ENCODE peak calls at places on chromosomes 11 and 22, in five cellular contexts. One of them, this sample, is unnamed. For H3K4me1, the result is how much of the 10 kb centered on the place peaks cover.

GRCh38 chr11:110085255-110085838 is 7.8 kb upstream of the ZC3H12C start:
- DNase-seq in NT2/D1: no peak
- DNase-seq in cardiac muscle cell: no peak
- DNase-seq in CD8-positive, alpha-beta memory T cell: no peak
- DNase-seq in effector memory CD4-positive, alpha-beta T cell: no peak
- DNase-seq in this sample: no peak

GRCh38 chr11:73310076-73310475 is 2.0 kb downstream of the ARHGEF17 start:
- DNase-seq in NT2/D1: no peak
- DNase-seq in cardiac muscle cell: no peak
- DNase-seq in CD8-positive, alpha-beta memory T cell: no peak
- DNase-seq in effector memory CD4-positive, alpha-beta T cell: no peak
- DNase-seq in this sample: peak

GRCh38 chr22:39369186-39369585 is 19.4 kb downstream of the SYNGR1 start:
- DNase-seq in effector memory CD4-positive, alpha-beta T cell: no peak
- DNase-seq in CD8-positive, alpha-beta memory T cell: no peak
- DNase-seq in NT2/D1: no peak
- DNase-seq in cardiac muscle cell: no peak
- DNase-seq in this sample: no peak

GRCh38 chr11:68191661-68192579 is 21.2 kb downstream of the KMT5B start:
- DNase-seq in NT2/D1: no peak
- DNase-seq in cardiac muscle cell: no peak
- DNase-seq in effector memory CD4-positive, alpha-beta T cell: no peak
- DNase-seq in CD8-positive, alpha-beta memory T cell: no peak
- DNase-seq in this sample: no peak

GRCh38 chr11:82718841-82719240 is 14.8 kb downstream of the FAM181B start:
- DNase-seq in effector memory CD4-positive, alpha-beta T cell: no peak
- DNase-seq in NT2/D1: no peak
- DNase-seq in CD8-positive, alpha-beta memory T cell: no peak
- DNase-seq in cardiac muscle cell: no peak
- DNase-seq in this sample: no peak

GRCh38 chr11:33635161-33635560 is 65.5 kb downstream of the C11orf91 start:
- DNase-seq in cardiac muscle cell: no peak
- DNase-seq in effector memory CD4-positive, alpha-beta T cell: no peak
- DNase-seq in NT2/D1: no peak
- DNase-seq in CD8-positive, alpha-beta memory T cell: no peak
- DNase-seq in this sample: no peak

GRCh38 chr11:70611166-70611565 is 212.8 kb downstream of the CTTN start:
- DNase-seq in NT2/D1: no peak
- DNase-seq in cardiac muscle cell: no peak
- DNase-seq in CD8-positive, alpha-beta memory T cell: no peak
- DNase-seq in effector memory CD4-positive, alpha-beta T cell: no peak
- DNase-seq in this sample: no peak

GRCh38 chr22:32205974-32206773 is 1.3 kb upstream of the RFPL2 start:
- DNase-seq in effector memory CD4-positive, alpha-beta T cell: no peak
- DNase-seq in CD8-positive, alpha-beta memory T cell: no peak
- DNase-seq in cardiac muscle cell: no peak
- DNase-seq in NT2/D1: no peak
- DNase-seq in this sample: no peak

GRCh38 chr11:133656100-133656635 is 123.9 kb upstream of the OPCML start:
- DNase-seq in NT2/D1: no peak
- DNase-seq in cardiac muscle cell: no peak
- DNase-seq in effector memory CD4-positive, alpha-beta T cell: no peak
- DNase-seq in CD8-positive, alpha-beta memory T cell: no peak
- DNase-seq in this sample: no peak

GRCh38 chr11:107496011-107496410 is 38.4 kb upstream of the CWF19L2 start:
- DNase-seq in effector memory CD4-positive, alpha-beta T cell: no peak
- DNase-seq in CD8-positive, alpha-beta memory T cell: no peak
- DNase-seq in NT2/D1: no peak
- DNase-seq in cardiac muscle cell: no peak
- DNase-seq in this sample: no peak

GRCh38 chr11:69009441-69010211 is 3.4 kb downstream of the MRGPRF start:
- DNase-seq in CD8-positive, alpha-beta memory T cell: no peak
- DNase-seq in cardiac muscle cell: no peak
- DNase-seq in effector memory CD4-positive, alpha-beta T cell: no peak
- DNase-seq in NT2/D1: no peak
- DNase-seq in this sample: peak

GRCh38 chr11:58616594-58616993 is 5.9 kb upstream of the CNTF start:
- DNase-seq in cardiac muscle cell: no peak
- DNase-seq in effector memory CD4-positive, alpha-beta T cell: no peak
- DNase-seq in CD8-positive, alpha-beta memory T cell: no peak
- DNase-seq in NT2/D1: no peak
- DNase-seq in this sample: no peak

GRCh38 chr11:115528217-115528616 is 24.0 kb upstream of the CADM1 start:
- DNase-seq in CD8-positive, alpha-beta memory T cell: no peak
- DNase-seq in NT2/D1: no peak
- DNase-seq in cardiac muscle cell: no peak
- DNase-seq in effector memory CD4-positive, alpha-beta T cell: no peak
- DNase-seq in this sample: no peak

GRCh38 chr11:68206211-68206610 is 6.9 kb downstream of the KMT5B start:
- DNase-seq in effector memory CD4-positive, alpha-beta T cell: no peak
- DNase-seq in NT2/D1: peak
- DNase-seq in cardiac muscle cell: peak
- DNase-seq in CD8-positive, alpha-beta memory T cell: no peak
- DNase-seq in this sample: no peak

GRCh38 chr11:75325713-75326438 is 25.6 kb downstream of the ARRB1 start:
- DNase-seq in cardiac muscle cell: no peak
- DNase-seq in effector memory CD4-positive, alpha-beta T cell: no peak
- DNase-seq in NT2/D1: no peak
- DNase-seq in CD8-positive, alpha-beta memory T cell: no peak
- DNase-seq in this sample: peak

GRCh38 chr22:28930357-28931007 is 47.1 kb downstream of the ZNRF3 start:
- DNase-seq in NT2/D1: no peak
- DNase-seq in effector memory CD4-positive, alpha-beta T cell: no peak
- DNase-seq in cardiac muscle cell: no peak
- DNase-seq in CD8-positive, alpha-beta memory T cell: no peak
- DNase-seq in this sample: peak

GRCh38 chr11:34191592-34191991 is 86.2 kb downstream of the NAT10 start:
- DNase-seq in CD8-positive, alpha-beta memory T cell: no peak
- DNase-seq in cardiac muscle cell: no peak
- DNase-seq in NT2/D1: no peak
- DNase-seq in effector memory CD4-positive, alpha-beta T cell: no peak
- DNase-seq in this sample: no peak

GRCh38 chr11:108836541-108836940 is 171.7 kb downstream of the DDX10 start:
- DNase-seq in CD8-positive, alpha-beta memory T cell: no peak
- DNase-seq in cardiac muscle cell: no peak
- DNase-seq in effector memory CD4-positive, alpha-beta T cell: no peak
- DNase-seq in NT2/D1: no peak
- DNase-seq in this sample: no peak

GRCh38 chr11:33959855-33960400 is 68.1 kb upstream of the LMO2 start:
- DNase-seq in CD8-positive, alpha-beta memory T cell: no peak
- DNase-seq in NT2/D1: no peak
- DNase-seq in effector memory CD4-positive, alpha-beta T cell: no peak
- DNase-seq in cardiac muscle cell: no peak
- DNase-seq in this sample: no peak

GRCh38 chr22:49577168-49578060 is 250.3 kb downstream of the BRD1 start:
- DNase-seq in CD8-positive, alpha-beta memory T cell: no peak
- DNase-seq in cardiac muscle cell: no peak
- DNase-seq in NT2/D1: no peak
- DNase-seq in effector memory CD4-positive, alpha-beta T cell: no peak
- DNase-seq in this sample: peak

GRCh38 chr11:79440451-79441158 is at the start of gene TENM4:
- DNase-seq in effector memory CD4-positive, alpha-beta T cell: no peak
- DNase-seq in NT2/D1: peak
- DNase-seq in CD8-positive, alpha-beta memory T cell: no peak
- DNase-seq in cardiac muscle cell: peak
- DNase-seq in this sample: peak

GRCh38 chr11:111081021-111081511 is 164.5 kb upstream of the POU2AF2 start:
- DNase-seq in effector memory CD4-positive, alpha-beta T cell: no peak
- DNase-seq in NT2/D1: no peak
- DNase-seq in CD8-positive, alpha-beta memory T cell: no peak
- DNase-seq in cardiac muscle cell: peak
- DNase-seq in this sample: no peak

GRCh38 chr11:121797496-121797895 is 318.5 kb downstream of the BLID start:
- DNase-seq in CD8-positive, alpha-beta memory T cell: no peak
- DNase-seq in NT2/D1: no peak
- DNase-seq in effector memory CD4-positive, alpha-beta T cell: no peak
- DNase-seq in cardiac muscle cell: no peak
- DNase-seq in this sample: no peak

GRCh38 chr11:107526197-107526596 is 39.3 kb downstream of the ALKBH8 start:
- DNase-seq in effector memory CD4-positive, alpha-beta T cell: no peak
- DNase-seq in cardiac muscle cell: no peak
- DNase-seq in NT2/D1: no peak
- DNase-seq in CD8-positive, alpha-beta memory T cell: no peak
- DNase-seq in this sample: no peak

GRCh38 chr11:57586711-57587110 is 10.8 kb upstream of the SERPING1 start:
- DNase-seq in CD8-positive, alpha-beta memory T cell: no peak
- DNase-seq in cardiac muscle cell: no peak
- DNase-seq in NT2/D1: no peak
- DNase-seq in effector memory CD4-positive, alpha-beta T cell: no peak
- DNase-seq in this sample: no peak

GRCh38 chr22:18096823-18097222 is 13.8 kb upstream of the TUBA8 start:
- DNase-seq in CD8-positive, alpha-beta memory T cell: no peak
- DNase-seq in effector memory CD4-positive, alpha-beta T cell: no peak
- DNase-seq in NT2/D1: no peak
- DNase-seq in cardiac muscle cell: no peak
- DNase-seq in this sample: no peak

GRCh38 chr22:35777335-35777975 is 59.8 kb downstream of the APOL5 start:
- DNase-seq in effector memory CD4-positive, alpha-beta T cell: no peak
- DNase-seq in cardiac muscle cell: no peak
- DNase-seq in NT2/D1: no peak
- DNase-seq in CD8-positive, alpha-beta memory T cell: no peak
- DNase-seq in this sample: no peak

GRCh38 chr11:87421422-87421821 is 383.7 kb downstream of the TMEM135 start:
- DNase-seq in NT2/D1: peak
- DNase-seq in effector memory CD4-positive, alpha-beta T cell: no peak
- DNase-seq in CD8-positive, alpha-beta memory T cell: no peak
- DNase-seq in cardiac muscle cell: peak
- DNase-seq in this sample: no peak

GRCh38 chr11:120521176-120521575 is 9.6 kb downstream of the GRIK4 start:
- DNase-seq in CD8-positive, alpha-beta memory T cell: no peak
- DNase-seq in cardiac muscle cell: no peak
- DNase-seq in NT2/D1: no peak
- DNase-seq in effector memory CD4-positive, alpha-beta T cell: no peak
- DNase-seq in this sample: no peak

GRCh38 chr11:75635009-75635909 is 33.6 kb downstream of the MAP6 start:
- DNase-seq in NT2/D1: no peak
- DNase-seq in cardiac muscle cell: no peak
- DNase-seq in effector memory CD4-positive, alpha-beta T cell: no peak
- DNase-seq in CD8-positive, alpha-beta memory T cell: no peak
- DNase-seq in this sample: peak

GRCh38 chr22:40524392-40525249 is 111.9 kb downstream of the MRTFA start:
- DNase-seq in cardiac muscle cell: no peak
- DNase-seq in effector memory CD4-positive, alpha-beta T cell: no peak
- DNase-seq in CD8-positive, alpha-beta memory T cell: no peak
- DNase-seq in NT2/D1: no peak
- DNase-seq in this sample: no peak

GRCh38 chr22:40531951-40532900 is 104.3 kb downstream of the MRTFA start:
- DNase-seq in cardiac muscle cell: no peak
- DNase-seq in effector memory CD4-positive, alpha-beta T cell: no peak
- DNase-seq in CD8-positive, alpha-beta memory T cell: no peak
- DNase-seq in NT2/D1: no peak
- DNase-seq in this sample: no peak

GRCh38 chr22:40529817-40530216 is 106.7 kb downstream of the MRTFA start:
- DNase-seq in effector memory CD4-positive, alpha-beta T cell: no peak
- DNase-seq in NT2/D1: no peak
- DNase-seq in CD8-positive, alpha-beta memory T cell: no peak
- DNase-seq in cardiac muscle cell: no peak
- DNase-seq in this sample: no peak

GRCh38 chr22:40525250-40525884 is 111.2 kb downstream of the MRTFA start:
- DNase-seq in effector memory CD4-positive, alpha-beta T cell: peak
- DNase-seq in CD8-positive, alpha-beta memory T cell: peak
- DNase-seq in NT2/D1: no peak
- DNase-seq in cardiac muscle cell: peak
- DNase-seq in this sample: peak

GRCh38 chr22:40526960-40527359 is 109.6 kb downstream of the MRTFA start:
- DNase-seq in CD8-positive, alpha-beta memory T cell: no peak
- DNase-seq in cardiac muscle cell: no peak
- DNase-seq in NT2/D1: no peak
- DNase-seq in effector memory CD4-positive, alpha-beta T cell: no peak
- DNase-seq in this sample: no peak
- H3K4me1 ChIP-seq in CD8-positive, alpha-beta memory T cell: under half
- H3K4me1 ChIP-seq in cardiac muscle cell: under half
- H3K4me1 ChIP-seq in NT2/D1: under half
- H3K4me1 ChIP-seq in effector memory CD4-positive, alpha-beta T cell: under half
- H3K4me1 ChIP-seq in this sample: under half

GRCh38 chr11:119300198-119300964 is 16.5 kb downstream of the MCAM start:
- DNase-seq in effector memory CD4-positive, alpha-beta T cell: no peak
- DNase-seq in cardiac muscle cell: no peak
- DNase-seq in NT2/D1: no peak
- DNase-seq in CD8-positive, alpha-beta memory T cell: no peak
- DNase-seq in this sample: no peak
- H3K4me1 ChIP-seq in effector memory CD4-positive, alpha-beta T cell: under half
- H3K4me1 ChIP-seq in cardiac muscle cell: under half
- H3K4me1 ChIP-seq in NT2/D1: under half
- H3K4me1 ChIP-seq in CD8-positive, alpha-beta memory T cell: under half
- H3K4me1 ChIP-seq in this sample: under half

DNA sequence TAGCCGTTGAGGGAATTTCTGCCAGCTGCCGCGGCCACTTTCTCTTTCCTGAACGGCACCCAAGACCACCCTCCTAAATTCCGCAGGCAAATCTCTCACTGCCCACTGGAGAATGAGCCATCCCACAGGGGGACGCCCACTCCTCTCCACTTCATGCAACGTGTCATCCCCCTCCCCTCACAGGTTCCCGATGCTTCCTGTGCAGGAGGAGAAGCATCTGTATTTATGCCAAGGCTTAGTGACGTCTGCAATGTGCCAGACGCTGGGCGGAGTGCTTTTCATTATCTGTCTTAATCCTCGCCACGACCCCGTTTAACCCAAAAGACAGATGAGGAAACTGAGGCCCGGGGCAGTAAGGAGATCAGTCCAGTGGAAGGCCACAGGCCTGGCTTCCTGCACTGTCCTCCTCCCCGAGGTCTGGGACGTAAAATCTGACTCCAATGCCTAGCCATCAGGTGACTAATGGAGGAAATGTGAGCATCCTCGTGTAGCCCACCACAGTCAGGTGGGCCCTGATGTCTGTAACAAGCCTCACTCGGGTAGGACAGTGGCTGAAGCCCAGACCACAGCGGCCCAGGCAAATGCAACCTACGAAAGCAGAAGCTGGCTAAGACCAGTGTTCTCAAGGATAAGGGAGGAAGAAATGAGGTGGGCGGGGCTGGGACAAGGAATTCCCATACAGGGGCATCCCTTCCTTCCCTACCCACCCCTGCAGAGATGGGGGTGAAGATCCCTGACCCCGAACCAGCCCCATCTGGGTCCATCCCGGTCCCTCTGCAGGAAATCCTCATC is 23.1 kb downstream of the MN1 start:
- DNase-seq in NT2/D1: no peak
- DNase-seq in effector memory CD4-positive, alpha-beta T cell: no peak
- DNase-seq in cardiac muscle cell: no peak
- DNase-seq in CD8-positive, alpha-beta memory T cell: no peak
- DNase-seq in this sample: no peak
- H3K4me1 ChIP-seq in NT2/D1: under half
- H3K4me1 ChIP-seq in effector memory CD4-positive, alpha-beta T cell: under half
- H3K4me1 ChIP-seq in cardiac muscle cell: under half
- H3K4me1 ChIP-seq in CD8-positive, alpha-beta memory T cell: under half
- H3K4me1 ChIP-seq in this sample: under half

DNA sequence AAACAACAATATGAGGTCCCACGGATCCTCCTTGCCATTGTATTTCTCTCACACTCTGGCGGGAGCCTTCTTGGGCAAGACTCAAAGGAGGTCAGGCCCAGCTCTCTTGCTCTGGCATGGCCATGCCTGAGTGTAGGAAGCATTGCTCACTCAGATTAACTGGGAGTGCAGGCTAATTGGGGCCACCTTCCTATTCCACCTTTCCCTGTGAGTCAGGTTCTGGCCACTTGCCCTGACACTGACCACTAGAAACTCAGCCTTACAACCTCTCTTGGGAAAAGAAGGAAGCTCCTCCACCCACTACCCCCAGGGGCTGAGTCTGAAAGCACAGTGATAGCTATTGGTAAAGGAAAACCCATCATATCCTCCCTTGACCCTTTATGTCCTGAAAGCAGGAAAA is 121.8 kb upstream of the NTM start:
- DNase-seq in CD8-positive, alpha-beta memory T cell: no peak
- DNase-seq in NT2/D1: no peak
- DNase-seq in cardiac muscle cell: no peak
- DNase-seq in effector memory CD4-positive, alpha-beta T cell: no peak
- DNase-seq in this sample: no peak
- H3K4me1 ChIP-seq in CD8-positive, alpha-beta memory T cell: under half
- H3K4me1 ChIP-seq in NT2/D1: under half
- H3K4me1 ChIP-seq in cardiac muscle cell: under half
- H3K4me1 ChIP-seq in effector memory CD4-positive, alpha-beta T cell: under half
- H3K4me1 ChIP-seq in this sample: under half